ENCODE peak calls at places on chromosome 5, in seven cellular contexts. H is MM.1S, L is fibroblast of pulmonary artery, I is colonic mucosa, Y is AG04450, R is ovary, D is cardiac fibroblast. Z is an unnamed sample.

GRCh38 chr5:151661968-151662732 is 24.6 kb downstream of the SPARC start:
- DNase-seq in Y (no peak), H (no peak), R (no peak), L (no peak), I (no peak), D (peak), Z (peak)

GRCh38 chr5:16934669-16935068 is 1.4 kb downstream of the MYO10 start:
- DNase-seq in H (no peak), R (no peak), I (no peak), Y (no peak), D (peak), L (peak), Z (no peak)

GRCh38 chr5:170499621-170500020 is 4.2 kb upstream of the KCNIP1 start:
- DNase-seq in R (no peak), I (no peak), H (no peak), L (no peak), Y (no peak), D (no peak), Z (no peak)

GRCh38 chr5:126443374-126443851 is 20.2 kb downstream of the GRAMD2B start:
- DNase-seq in H (peak), D (peak), Y (no peak), I (no peak), L (no peak), R (no peak), Z (peak)

GRCh38 chr5:93191426-93191825 is 389.6 kb downstream of the NR2F1-AS1 start:
- DNase-seq in Y (no peak), R (no peak), L (no peak), I (no peak), H (no peak), D (no peak), Z (no peak)

GRCh38 chr5:151214614-151215545 is 9.0 kb downstream of the CCDC69 start:
- DNase-seq in H (peak), I (no peak), Y (no peak), L (no peak), D (no peak), R (no peak), Z (peak)

GRCh38 chr5:37834542-37835399 is 5.1 kb downstream of the GDNF start:
- DNase-seq in R (no peak), D (no peak), H (peak), L (no peak), Y (no peak), I (no peak), Z (no peak)

GRCh38 chr5:59483971-59484472 is 409.5 kb downstream of the PDE4D start:
- DNase-seq in I (no peak), H (no peak), Y (no peak), R (no peak), D (peak), L (peak), Z (no peak)

GRCh38 chr5:172707285-172708182 is 63.5 kb downstream of the DUSP1 start:
- DNase-seq in R (no peak), I (no peak), H (peak), Y (peak), D (peak), L (peak), Z (peak)

GRCh38 chr5:169668732-169669131 is 31.7 kb downstream of the DOCK2 start:
- DNase-seq in H (no peak), Y (no peak), L (no peak), R (no peak), I (no peak), D (peak), Z (no peak)

GRCh38 chr5:76283670-76284069 is 119.4 kb upstream of the IQGAP2 start:
- DNase-seq in H (no peak), R (no peak), L (no peak), D (no peak), Y (no peak), I (no peak), Z (no peak)

GRCh38 chr5:10233505-10233904 is 16.2 kb downstream of the ATPSCKMT start:
- DNase-seq in I (no peak), H (no peak), L (peak), D (peak), Y (peak), R (no peak), Z (no peak)

GRCh38 chr5:136062563-136063274 is 33.9 kb downstream of the TGFBI start:
- DNase-seq in L (peak), I (no peak), R (no peak), D (peak), H (peak), Y (no peak), Z (peak)

GRCh38 chr5:36369092-36369737 is 67.5 kb upstream of the RANBP3L start:
- DNase-seq in R (no peak), Y (no peak), D (peak), I (no peak), L (peak), H (no peak), Z (no peak)

GRCh38 chr5:171571663-171572062 is 152.2 kb downstream of the FGF18 start:
- DNase-seq in Y (no peak), H (no peak), R (no peak), D (peak), I (no peak), L (peak), Z (no peak)

GRCh38 chr5:169861934-169862333 is 118.4 kb downstream of the INSYN2B start:
- DNase-seq in H (no peak), I (no peak), R (no peak), D (peak), L (peak), Y (peak), Z (no peak)

GRCh38 chr5:171966270-171966669 is 40.2 kb downstream of the FBXW11 start:
- DNase-seq in R (no peak), I (no peak), L (no peak), H (no peak), Y (no peak), D (no peak), Z (no peak)

GRCh38 chr5:39437469-39437868 is 12.7 kb upstream of the DAB2 start:
- DNase-seq in H (peak), D (peak), R (no peak), I (peak), L (no peak), Y (no peak), Z (no peak)

GRCh38 chr5:77170-77501 is 14.8 kb upstream of the PLEKHG4B start:
- DNase-seq in D (no peak), I (no peak), H (no peak), L (no peak), R (no peak), Y (no peak), Z (no peak)

GRCh38 chr5:149409268-149409948 is 30.3 kb upstream of the IL17B start:
- DNase-seq in H (no peak), D (peak), I (no peak), R (peak), Y (no peak), L (no peak), Z (no peak)

GRCh38 chr5:11897831-11898230 is 6.4 kb downstream of the CTNND2 start:
- DNase-seq in H (no peak), Y (no peak), L (no peak), R (no peak), D (no peak), I (no peak), Z (no peak)

GRCh38 chr5:144024601-144025000 is 145.9 kb downstream of the YIPF5 start:
- DNase-seq in Y (no peak), I (no peak), H (no peak), D (peak), L (no peak), R (no peak), Z (no peak)

GRCh38 chr5:94968507-94969095 is 316.3 kb downstream of the MCTP1 start:
- DNase-seq in D (peak), H (peak), L (peak), Y (peak), I (no peak), R (no peak), Z (peak)

GRCh38 chr5:53601570-53601969 is 41.1 kb downstream of the NDUFS4 start:
- DNase-seq in I (no peak), L (peak), Y (no peak), H (no peak), R (no peak), D (peak), Z (no peak)

GRCh38 chr5:118592678-118593328 is 395.5 kb downstream of the DTWD2 start:
- DNase-seq in R (no peak), I (no peak), L (no peak), H (no peak), D (no peak), Y (no peak), Z (peak)

GRCh38 chr5:119743927-119744326 is 114.6 kb downstream of the FAM170A start:
- DNase-seq in R (no peak), H (peak), I (peak), D (peak), L (peak), Y (no peak), Z (peak)

GRCh38 chr5:68745459-68745858 is 348.4 kb upstream of the SLC30A5 start:
- DNase-seq in H (no peak), L (peak), R (no peak), D (peak), Y (no peak), I (no peak), Z (peak)

GRCh38 chr5:171092194-171092593 is 216.9 kb upstream of the TLX3 start:
- DNase-seq in R (no peak), L (peak), H (no peak), Y (no peak), D (peak), I (no peak), Z (no peak)

GRCh38 chr5:144189800-144190429 is 19.2 kb downstream of the KCTD16 start:
- DNase-seq in Y (no peak), I (peak), H (peak), D (peak), R (no peak), L (peak), Z (peak)

GRCh38 chr5:172450861-172451695 is 3.2 kb downstream of the SH3PXD2B start:
- DNase-seq in D (peak), H (peak), I (no peak), L (peak), R (peak), Y (no peak), Z (peak)

DNA sequence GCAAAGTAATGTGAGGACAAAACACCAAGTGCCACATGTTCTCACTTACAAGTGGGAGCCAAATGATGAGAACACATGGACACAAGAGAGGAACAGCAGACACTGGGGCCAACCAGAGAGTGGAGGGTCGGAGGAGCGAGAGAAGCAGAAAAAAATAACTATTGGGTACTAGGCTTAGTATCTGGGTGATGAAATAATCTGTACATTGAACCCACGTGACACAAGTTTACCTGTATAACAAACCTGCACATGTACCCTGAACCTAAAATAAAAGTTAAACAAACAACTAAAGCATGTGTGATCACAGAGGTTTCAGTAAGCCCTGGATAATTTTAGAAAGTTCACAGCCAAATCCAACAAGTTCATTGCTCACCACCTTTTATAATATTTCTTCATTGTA is 160.1 kb downstream of the TENT4A start:
- DNase-seq in D (no peak), I (no peak), Y (no peak), R (no peak), L (no peak), H (no peak), Z (no peak)
- H3K4me3 ChIP-seq in D (no peak), I (no peak), Y (no peak), R (no peak), L (no peak), H (no peak), Z (no peak)

DNA sequence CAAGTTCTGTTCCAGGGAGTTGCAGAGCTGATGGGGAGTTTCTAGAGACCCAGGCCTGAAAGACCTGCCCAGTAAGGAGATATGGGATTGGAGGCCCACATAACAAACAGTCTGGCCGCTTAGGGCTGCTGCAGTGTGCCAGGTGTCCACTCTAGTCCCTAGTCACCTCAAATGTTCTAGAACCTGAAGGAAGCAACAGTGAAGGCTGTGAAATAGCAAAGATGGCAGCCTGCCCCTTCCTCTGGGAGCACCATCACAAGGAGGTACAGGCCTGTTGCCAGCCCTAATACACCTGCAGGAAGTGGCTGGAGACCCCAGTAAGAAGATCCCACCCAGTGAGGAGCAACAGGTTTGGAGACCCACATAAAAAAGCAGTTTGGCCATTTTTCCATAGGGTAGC is 783.8 kb upstream of the EDIL3 start:
- DNase-seq in L (no peak), Y (no peak), R (no peak), D (no peak), H (no peak), I (no peak), Z (no peak)
- TF ChIP-seq CTCF in L (no peak), Y (no peak), R (no peak), D (no peak), H (no peak), I (no peak), Z (no peak)

DNA sequence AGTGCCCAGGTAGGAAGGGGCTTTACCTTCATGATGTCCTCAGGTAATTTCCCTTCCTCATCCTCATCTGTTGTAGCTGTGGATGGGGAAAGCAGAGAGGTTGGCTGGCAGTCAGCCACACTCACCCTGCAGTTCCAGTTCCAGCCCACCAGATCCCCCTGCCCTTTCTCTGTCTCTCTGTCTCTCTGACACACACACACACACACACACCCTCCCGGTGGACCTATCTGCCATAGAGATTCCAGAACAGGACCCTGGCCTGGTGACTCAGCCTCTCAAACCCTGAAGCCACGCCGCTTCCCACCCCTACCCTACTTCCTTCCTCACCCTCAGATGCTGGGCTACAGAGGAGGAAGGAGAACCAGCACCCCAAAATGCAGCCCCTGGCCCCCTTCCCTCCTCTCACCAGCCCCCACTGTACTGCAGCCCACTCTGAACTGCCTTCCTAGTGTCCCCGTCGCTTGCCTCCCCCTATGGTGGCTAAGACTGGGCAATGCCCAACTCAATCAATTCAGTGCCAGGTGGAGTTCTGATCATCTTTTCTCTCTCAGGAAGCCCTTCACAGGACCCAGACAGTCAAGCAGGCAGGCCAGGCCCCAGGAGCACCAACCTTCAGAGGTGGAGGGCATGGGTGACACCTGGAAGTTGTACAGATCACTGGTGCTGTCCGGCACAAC is 4.8 kb downstream of the IRF1 start:
- DNase-seq in H (no peak), L (no peak), Y (no peak), D (no peak), R (peak), I (peak), Z (no peak)
- H3K4me3 ChIP-seq in H (no peak), L (no peak), Y (no peak), D (no peak), R (no peak), I (no peak), Z (no peak)

DNA sequence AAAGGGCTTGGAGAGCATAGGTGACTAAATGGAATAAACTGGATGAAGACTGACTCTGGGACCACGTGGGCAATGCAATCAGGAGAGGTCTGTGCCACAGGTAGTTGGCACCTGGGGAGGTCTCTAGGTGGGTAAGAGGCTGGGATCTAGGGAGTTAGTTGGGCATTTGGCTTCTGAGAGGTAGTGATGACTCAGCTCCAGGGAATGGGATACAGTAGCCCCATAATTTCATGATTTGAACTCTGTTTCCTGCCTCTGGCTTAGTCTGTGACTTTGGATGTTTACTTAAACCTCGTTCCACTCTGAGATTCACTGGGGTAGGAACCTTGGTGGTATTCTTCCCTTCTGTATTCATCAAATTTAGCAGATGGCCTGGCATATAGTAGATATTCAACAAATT is 240.8 kb downstream of the KIF4B start:
- DNase-seq in L (no peak), Y (no peak), D (no peak), I (no peak), R (no peak), H (no peak), Z (no peak)
- TF ChIP-seq CTCF in L (no peak), Y (no peak), D (no peak), I (no peak), R (no peak), H (no peak), Z (no peak)